ENCODE peak calls at places on chromosomes 7 and 10, in ten cellular contexts. G is brain microvascular endothelial cell, K is BJ, T is mucosa of descending colon, F is OCI-LY7, H is SK-N-SH, L is HFF-Myc, D is endothelial cell of umbilical vein, Z is adrenal gland, C is PC-3. N is an unnamed sample.
A peak's percentile ranks its signal among the peaks of the same experiment; 100 is the strongest.

GRCh38 chr10:43978091-43978490 is 329.4 kb upstream of the ZNF32 start:
- DNase-seq in G (no peak), K (no peak), T (no peak), F (no peak), H (no peak), L (no peak), D (no peak), Z (no peak), C (no peak), N (no peak)

GRCh38 chr7:111788426-111788825 is 226.1 kb upstream of the IMMP2L start:
- DNase-seq in G (no peak), K (no peak), T (no peak), F (no peak), H (no peak), L (no peak), D (no peak), Z (no peak), C (no peak), N (peak; percentile 49)

GRCh38 chr7:5387711-5388245 is 35.9 kb downstream of the TNRC18 start:
- DNase-seq in G (no peak), K (no peak), T (peak; percentile 24), F (no peak), H (no peak), L (no peak), D (no peak), Z (no peak), C (no peak), N (no peak)

GRCh38 chr10:47348661-47349470 is 703 bp downstream of the RBP3 start:
- DNase-seq in G (no peak), K (no peak), T (no peak), F (no peak), H (peak; percentile 41), L (no peak), D (no peak), Z (no peak), C (no peak), N (no peak)

GRCh38 chr10:30538086-30538485 is 91.5 kb downstream of the LYZL2 start:
- DNase-seq in G (peak; percentile 22), K (no peak), T (no peak), F (no peak), H (no peak), L (no peak), D (no peak), Z (no peak), C (peak; percentile 49), N (peak; percentile 43)

GRCh38 chr10:59807629-59808620 is 54.7 kb upstream of the MRLN start:
- DNase-seq in G (no peak), K (no peak), T (no peak), F (no peak), H (no peak), L (no peak), D (no peak), Z (peak; percentile 15), C (no peak), N (no peak)

GRCh38 chr7:34727464-34727995 is 69.5 kb downstream of the NPSR1 start:
- DNase-seq in G (no peak), K (no peak), T (no peak), F (no peak), H (no peak), L (no peak), D (no peak), Z (no peak), C (peak; percentile 48), N (peak; percentile 61)

GRCh38 chr7:136333636-136334035 is 356.5 kb upstream of the MTPN start:
- DNase-seq in G (no peak), K (no peak), T (no peak), F (no peak), H (no peak), L (no peak), D (no peak), Z (no peak), C (no peak), N (no peak)

GRCh38 chr7:19108985-19109946 is 8.2 kb downstream of the TWIST1 start:
- DNase-seq in G (no peak), K (no peak), T (no peak), F (no peak), H (no peak), L (no peak), D (no peak), Z (no peak), C (no peak), N (no peak)

GRCh38 chr7:19107392-19108147 is 9.9 kb downstream of the TWIST1 start:
- DNase-seq in G (peak; percentile 60), K (no peak), T (no peak), F (no peak), H (peak; percentile 77), L (no peak), D (peak; percentile 25), Z (no peak), C (peak; percentile 33), N (peak; percentile 54)

GRCh38 chr7:19107142-19107391 is 10.4 kb downstream of the TWIST1 start:
- DNase-seq in G (no peak), K (no peak), T (no peak), F (no peak), H (no peak), L (no peak), D (no peak), Z (no peak), C (no peak), N (no peak)

GRCh38 chr7:19105546-19105945 is 11.9 kb downstream of the TWIST1 start:
- DNase-seq in G (no peak), K (no peak), T (no peak), F (no peak), H (no peak), L (no peak), D (no peak), Z (no peak), C (no peak), N (no peak)

GRCh38 chr7:19106308-19107141 is 10.9 kb downstream of the TWIST1 start:
- DNase-seq in G (no peak), K (no peak), T (no peak), F (no peak), H (peak; percentile 71), L (no peak), D (no peak), Z (no peak), C (no peak), N (no peak)
- H3K4me3 ChIP-seq in G (peak overlapping the region; percentile 67), K (peak overlapping the region; percentile 48), T (no peak overlapping the region), F (no peak overlapping the region), H (peak overlapping the region; percentile 92), L (peak overlapping the region; percentile 49), D (no peak overlapping the region), Z (peak overlapping the region; percentile 52), C (peak overlapping the region; percentile 74), N (peak overlapping the region; percentile 58)

GRCh38 chr10:17802966-17803365 is 6.2 kb upstream of the MRC1 start:
- DNase-seq in G (peak; percentile 57), K (no peak), T (no peak), F (no peak), H (no peak), L (no peak), D (peak; percentile 80), Z (no peak), C (peak; percentile 20), N (no peak)

GRCh38 chr10:17802350-17802749 is 6.8 kb upstream of the MRC1 start:
- DNase-seq in G (no peak), K (no peak), T (no peak), F (no peak), H (no peak), L (no peak), D (no peak), Z (no peak), C (no peak), N (no peak)

GRCh38 chr10:17808971-17809841 is at the start of gene MRC1:
- DNase-seq in G (no peak), K (no peak), T (no peak), F (no peak), H (no peak), L (no peak), D (no peak), Z (peak; percentile 23), C (no peak), N (no peak)

GRCh38 chr10:17805440-17805839 is 3.7 kb upstream of the MRC1 start:
- DNase-seq in G (no peak), K (no peak), T (no peak), F (no peak), H (no peak), L (no peak), D (no peak), Z (no peak), C (no peak), N (no peak)

DNA sequence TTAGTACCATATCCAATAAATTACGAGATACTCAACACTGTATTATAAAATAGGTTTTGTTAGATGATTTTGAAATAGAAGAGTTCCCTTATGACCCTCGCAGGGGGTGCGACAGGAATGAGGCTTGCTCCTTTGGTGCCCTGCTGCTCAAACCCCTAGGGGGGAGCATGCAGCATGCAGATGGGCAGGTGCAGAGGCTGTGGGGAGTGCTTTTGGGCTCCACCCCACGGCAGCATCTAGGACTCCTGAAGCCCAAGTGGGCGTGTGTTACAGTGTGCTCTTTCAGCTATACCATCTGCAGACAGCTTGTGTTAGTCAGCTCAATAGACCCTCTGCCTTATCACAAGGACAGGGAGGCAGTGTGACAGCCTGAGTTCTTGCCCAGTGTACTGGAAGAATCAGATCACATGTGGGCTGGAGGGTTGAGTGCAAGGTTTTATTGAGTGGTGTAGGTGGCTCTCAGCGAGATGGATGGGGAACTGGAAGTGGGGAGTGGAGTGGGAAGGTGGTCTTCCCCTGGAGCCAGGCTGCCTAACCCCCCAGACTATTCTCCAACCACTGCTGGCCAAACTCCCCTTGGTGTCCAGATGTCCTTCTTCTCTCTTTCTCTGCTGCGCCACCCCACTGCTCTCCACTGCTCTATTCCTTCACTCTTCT is 3.1 kb upstream of the MRC1 start:
- DNase-seq in G (no peak), K (no peak), T (no peak), F (peak; percentile 4), H (no peak), L (no peak), D (no peak), Z (no peak), C (peak; percentile 26), N (peak; percentile 25)
- TF ChIP-seq CTCF in G (peak; percentile 13), K (no peak), T (no peak), F (peak; percentile 48), H (no peak), L (peak; percentile 24), D (no peak), Z (no peak), C (peak; percentile 52), N (peak; percentile 38)

DNA sequence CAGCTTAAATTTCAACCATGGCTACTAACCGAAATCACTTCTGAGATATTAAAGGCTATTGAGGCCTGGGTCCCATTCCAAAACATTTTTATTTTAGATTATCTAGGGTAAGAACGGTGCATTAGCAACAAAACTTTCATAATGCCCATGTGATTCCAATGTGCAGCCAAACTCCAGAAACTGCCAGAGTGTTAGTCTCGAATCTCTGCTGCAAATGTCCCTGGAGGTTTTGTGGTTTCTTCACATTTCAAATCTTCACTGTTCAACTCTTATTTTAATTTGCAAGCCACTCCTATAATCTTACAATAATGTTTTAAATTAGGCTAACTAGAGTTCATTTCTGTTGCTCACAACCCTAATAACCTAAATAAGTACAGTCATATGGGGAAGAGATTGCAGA is 357.0 kb downstream of the PHF14 start:
- DNase-seq in G (no peak), K (no peak), T (no peak), F (no peak), H (no peak), L (no peak), D (no peak), Z (no peak), C (no peak), N (no peak)
- H3K4me3 ChIP-seq in G (no peak overlapping the region), K (no peak overlapping the region), T (no peak overlapping the region), F (no peak overlapping the region), H (no peak overlapping the region), L (no peak overlapping the region), D (no peak overlapping the region), Z (no peak overlapping the region), C (no peak overlapping the region), N (no peak overlapping the region)

GRCh38 chr10:1744524-1744923 is 7.2 kb upstream of the ADARB2 start:
- DNase-seq in G (no peak), K (no peak), T (no peak), F (no peak), H (no peak), L (no peak), D (no peak), Z (no peak), C (no peak), N (no peak)

GRCh38 chr10:1747590-1748157 is 10.3 kb upstream of the ADARB2 start:
- DNase-seq in G (no peak), K (no peak), T (no peak), F (no peak), H (no peak), L (no peak), D (no peak), Z (no peak), C (no peak), N (no peak)

GRCh38 chr10:1741450-1741849 is 4.1 kb upstream of the ADARB2 start:
- DNase-seq in G (no peak), K (no peak), T (no peak), F (no peak), H (no peak), L (no peak), D (no peak), Z (no peak), C (no peak), N (no peak)

GRCh38 chr10:1745794-1746456 is 8.6 kb upstream of the ADARB2 start:
- DNase-seq in G (no peak), K (no peak), T (no peak), F (no peak), H (peak; percentile 91), L (no peak), D (no peak), Z (no peak), C (no peak), N (no peak)

DNA sequence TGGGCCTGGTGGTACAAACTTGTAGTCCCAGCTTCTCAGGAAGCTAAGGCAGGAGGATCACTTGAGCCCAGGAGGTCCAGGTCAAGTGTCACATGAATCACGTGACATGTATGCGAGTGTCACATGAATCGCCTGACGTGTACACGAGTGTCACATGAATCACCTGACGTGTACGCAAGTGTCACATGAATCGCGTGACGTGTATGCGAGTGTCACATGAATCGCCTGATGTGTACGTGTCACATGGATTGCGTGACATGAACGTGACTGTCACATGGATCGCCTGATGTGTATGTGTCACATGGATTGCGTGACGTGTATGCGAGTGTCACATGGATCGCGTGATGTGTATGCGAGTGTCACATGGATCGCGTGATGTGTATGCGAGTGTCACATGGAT is 9.5 kb upstream of the ADARB2 start:
- DNase-seq in G (no peak), K (no peak), T (no peak), F (no peak), H (no peak), L (no peak), D (no peak), Z (no peak), C (no peak), N (no peak)
- TF ChIP-seq CTCF in G (no peak), K (no peak), T (no peak), F (no peak), H (no peak), L (no peak), D (no peak), Z (no peak), C (no peak), N (no peak)

N was measured in epithelial cell of esophagus.